ENCODE peak calls at places on chromosomes 6 and 20, in seven cellular contexts. B is fibroblast of lung, A is GM23338, M is neural progenitor cell, X is SK-N-SH, Z is IMR-90, L is PC-3. R is an unnamed sample.

GRCh38 chr6:125307150-125307838 is 5.5 kb upstream of the HDDC2 start:
- DNase-seq in B (peak), A (no peak), M (no peak), X (no peak), Z (peak), L (peak), R (peak)

GRCh38 chr6:163409712-163410111 is 4.8 kb upstream of the QKI start:
- DNase-seq in B (no peak), A (no peak), M (no peak), X (no peak), Z (no peak), L (no peak), R (no peak)

GRCh38 chr6:45002390-45002789 is 325.7 kb upstream of the RUNX2 start:
- DNase-seq in B (no peak), A (no peak), M (no peak), X (no peak), Z (peak), L (no peak), R (no peak)

GRCh38 chr20:48944663-48945297 is 23.3 kb downstream of the ARFGEF2 start:
- DNase-seq in B (no peak), A (no peak), M (no peak), X (no peak), Z (no peak), L (no peak), R (no peak)

GRCh38 chr20:63739129-63740069 is at the start of gene SLC2A4RG:
- DNase-seq in B (peak), A (peak), M (peak), X (peak), Z (peak), L (peak), R (peak)

GRCh38 chr6:135905604-135906300 is 54.3 kb downstream of the PDE7B start:
- DNase-seq in B (peak), A (no peak), M (peak), X (no peak), Z (no peak), L (no peak), R (no peak)

GRCh38 chr6:34289137-34289536 is 40.3 kb upstream of the SMIM29 start:
- DNase-seq in B (no peak), A (no peak), M (no peak), X (no peak), Z (no peak), L (no peak), R (no peak)

GRCh38 chr6:169868458-169868857 is 117.0 kb downstream of the ERMARD start:
- DNase-seq in B (no peak), A (no peak), M (no peak), X (no peak), Z (no peak), L (no peak), R (no peak)

GRCh38 chr6:18262812-18263560 is 1.3 kb downstream of the DEK start:
- DNase-seq in B (no peak), A (no peak), M (peak), X (no peak), Z (peak), L (peak), R (peak)

GRCh38 chr6:55496201-55496600 is 82.8 kb downstream of the HMGCLL1 start:
- DNase-seq in B (no peak), A (no peak), M (no peak), X (no peak), Z (no peak), L (no peak), R (peak)

GRCh38 chr6:62039602-62040001 is 246.4 kb downstream of the KHDRBS2 start:
- DNase-seq in B (no peak), A (no peak), M (no peak), X (no peak), Z (no peak), L (no peak), R (no peak)

GRCh38 chr6:6712258-6712978 is 123.9 kb downstream of the LY86 start:
- DNase-seq in B (peak), A (no peak), M (no peak), X (no peak), Z (peak), L (peak), R (peak)

GRCh38 chr20:38840053-38840893 is 34.8 kb downstream of the PPP1R16B start:
- DNase-seq in B (no peak), A (no peak), M (no peak), X (no peak), Z (no peak), L (no peak), R (no peak)

GRCh38 chr20:40812415-40813212 is 123.6 kb upstream of the MAFB start:
- DNase-seq in B (no peak), A (no peak), M (no peak), X (no peak), Z (no peak), L (no peak), R (no peak)

GRCh38 chr6:149037026-149037734 is 280.3 kb upstream of the TAB2 start:
- DNase-seq in B (peak), A (peak), M (peak), X (no peak), Z (peak), L (no peak), R (no peak)

GRCh38 chr20:1474325-1474724 is 7.7 kb upstream of the NSFL1C start:
- DNase-seq in B (no peak), A (no peak), M (no peak), X (no peak), Z (no peak), L (no peak), R (no peak)
- TF ChIP-seq CTCF in B (no peak), A (no peak), M (no peak), X (no peak), Z (no peak), L (no peak), R (no peak)

GRCh38 chr6:30219244-30219643 is 6.0 kb upstream of the TRIM26 start:
- DNase-seq in B (peak), A (peak), M (peak), X (peak), Z (peak), L (peak), R (peak)

GRCh38 chr6:30213999-30214982 is 1.1 kb upstream of the TRIM26 start:
- DNase-seq in B (peak), A (peak), M (peak), X (peak), Z (peak), L (peak), R (peak)

GRCh38 chr6:30213654-30213998 is 420 bp upstream of the TRIM26 start:
- DNase-seq in B (no peak), A (no peak), M (no peak), X (no peak), Z (no peak), L (no peak), R (no peak)

GRCh38 chr6:30212865-30213653 is at the start of gene TRIM26:
- DNase-seq in B (peak), A (peak), M (peak), X (peak), Z (peak), L (peak), R (peak)

GRCh38 chr6:30216096-30216495 is 2.9 kb upstream of the TRIM26 start:
- DNase-seq in B (no peak), A (no peak), M (no peak), X (no peak), Z (no peak), L (no peak), R (no peak)
- H3K4me2 ChIP-seq in B (no peak), A (no peak), M (no peak), X (no peak), Z (no peak), L (no peak), R (no peak)

GRCh38 chr6:43924222-43924702 is 154.3 kb downstream of the VEGFA start:
- DNase-seq in B (peak), A (no peak), M (no peak), X (peak), Z (peak), L (no peak), R (peak)

GRCh38 chr6:43930440-43931154 is 160.6 kb downstream of the VEGFA start:
- DNase-seq in B (no peak), A (no peak), M (no peak), X (no peak), Z (no peak), L (no peak), R (no peak)

GRCh38 chr6:43929511-43929910 is 159.5 kb downstream of the VEGFA start:
- DNase-seq in B (no peak), A (no peak), M (no peak), X (no peak), Z (no peak), L (no peak), R (no peak)

GRCh38 chr6:43926644-43927524 is 156.9 kb downstream of the VEGFA start:
- DNase-seq in B (peak), A (peak), M (peak), X (peak), Z (peak), L (peak), R (peak)

GRCh38 chr6:43927525-43928210 is 157.7 kb downstream of the VEGFA start:
- DNase-seq in B (no peak), A (no peak), M (no peak), X (no peak), Z (no peak), L (peak), R (peak)
- TF ChIP-seq CTCF in B (no peak), A (no peak), M (no peak), X (no peak), Z (peak), L (peak), R (no peak)

GRCh38 chr6:118799826-118800225 is 94.1 kb upstream of the ASF1A start:
- DNase-seq in B (no peak), A (no peak), M (no peak), X (no peak), Z (no peak), L (no peak), R (no peak)
- H3K4me2 ChIP-seq in B (no peak), A (no peak), M (no peak), X (no peak), Z (no peak), L (peak), R (no peak)

GRCh38 chr20:35619196-35620095 is 3.8 kb downstream of the SPAG4 start:
- DNase-seq in B (peak), A (peak), M (peak), X (peak), Z (peak), L (peak), R (peak)

GRCh38 chr20:35618372-35619131 is 2.9 kb downstream of the SPAG4 start:
- DNase-seq in B (peak), A (peak), M (peak), X (peak), Z (peak), L (peak), R (peak)

GRCh38 chr20:35620818-35621559 is 5.4 kb downstream of the SPAG4 start:
- DNase-seq in B (no peak), A (no peak), M (no peak), X (no peak), Z (no peak), L (no peak), R (no peak)

GRCh38 chr20:35618032-35618371 is 2.4 kb downstream of the SPAG4 start:
- DNase-seq in B (no peak), A (no peak), M (no peak), X (no peak), Z (no peak), L (no peak), R (no peak)

GRCh38 chr20:35621560-35621946 is 5.9 kb downstream of the SPAG4 start:
- DNase-seq in B (no peak), A (peak), M (no peak), X (no peak), Z (no peak), L (no peak), R (no peak)
- TF ChIP-seq CTCF in B (no peak), A (peak), M (peak), X (peak), Z (no peak), L (peak), R (peak)

DNA sequence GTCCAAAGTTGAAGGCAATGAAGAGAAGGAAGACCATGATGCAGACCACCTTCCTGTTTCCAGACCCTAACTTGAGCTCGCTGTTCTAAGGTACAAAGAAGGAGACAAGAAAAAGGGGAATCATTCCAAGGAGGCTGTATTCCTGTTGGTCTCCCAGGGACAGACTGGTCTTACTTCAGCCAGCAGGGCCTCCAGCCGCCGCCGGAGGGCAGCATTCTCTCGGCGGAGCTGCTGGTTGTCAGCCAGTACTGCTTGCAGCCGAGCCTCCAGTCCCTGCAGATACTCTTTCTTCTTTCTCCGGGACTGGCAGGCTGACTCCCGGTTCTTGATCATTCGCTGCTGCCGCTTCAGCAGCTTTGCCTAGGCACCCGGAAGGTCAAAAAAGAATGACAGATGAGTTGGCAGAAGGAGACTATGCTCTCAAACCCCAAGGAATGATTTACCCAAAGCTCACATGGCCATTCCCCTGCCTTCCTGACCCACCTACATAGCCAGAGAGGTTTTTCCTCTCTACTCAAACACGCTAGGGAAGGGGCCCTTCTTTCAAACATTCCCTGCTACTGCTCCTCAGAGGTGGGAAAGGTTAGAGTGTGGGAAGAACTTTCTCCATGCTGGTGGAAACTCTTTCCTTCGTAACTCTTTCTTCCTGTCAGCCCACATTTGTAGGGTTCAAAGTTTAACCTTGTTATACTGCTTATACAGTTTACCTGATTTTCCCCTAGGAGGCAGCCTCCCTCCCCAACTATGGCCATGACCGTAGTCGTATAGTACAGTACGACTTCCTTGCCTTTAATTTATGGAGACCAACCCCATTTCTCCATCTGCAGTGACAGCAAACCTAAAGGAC is 9.0 kb downstream of the ATF6B start:
- DNase-seq in B (peak), A (peak), M (peak), X (peak), Z (peak), L (peak), R (peak)
- H3K4me2 ChIP-seq in B (no peak), A (no peak), M (no peak), X (no peak), Z (peak), L (peak), R (no peak)

DNA sequence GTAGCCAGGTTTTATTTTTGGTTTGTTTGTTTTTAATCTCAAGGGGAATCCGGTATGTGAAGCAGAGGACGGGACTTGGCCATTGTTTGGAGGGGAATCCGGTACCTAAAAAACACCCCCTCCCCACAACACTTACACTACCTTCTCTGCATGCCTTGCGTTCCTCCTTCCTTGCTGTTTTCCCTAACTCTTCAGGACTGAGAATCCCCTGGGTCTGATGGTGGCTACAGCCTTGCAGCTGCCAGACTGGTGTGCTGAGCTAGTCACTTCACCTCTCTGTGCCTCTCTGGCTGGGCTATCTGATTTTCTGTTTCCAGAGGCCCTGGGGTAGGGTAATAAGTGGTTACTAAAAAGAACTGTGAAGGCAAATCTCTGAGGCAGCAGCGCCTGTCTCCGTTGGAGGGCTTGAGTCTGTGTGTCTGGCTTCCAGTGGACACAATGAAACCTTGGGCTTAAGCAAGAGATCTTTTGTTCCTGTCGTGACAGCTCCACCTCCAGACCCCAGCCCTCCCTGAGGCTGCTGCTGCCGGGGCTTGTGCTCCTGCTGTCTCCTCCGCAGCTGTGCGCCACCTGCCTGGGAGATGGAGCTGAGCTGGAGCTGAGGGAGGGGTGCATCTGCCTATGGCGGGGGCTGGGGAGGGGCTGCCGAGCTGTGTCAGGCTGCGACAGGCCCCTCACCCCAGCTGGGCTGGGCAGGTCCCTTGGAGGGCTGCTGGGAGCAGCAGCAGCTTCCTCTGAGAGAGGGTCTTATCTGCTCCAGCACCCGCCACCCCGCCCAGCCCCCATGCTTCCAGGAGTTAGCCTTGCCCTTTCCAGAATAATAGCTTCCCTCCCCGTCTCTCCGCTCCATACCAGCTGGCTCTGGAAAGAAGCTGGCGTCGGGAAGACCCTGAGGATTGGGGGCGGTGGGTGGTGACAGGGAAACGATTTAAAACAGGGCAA is 65.8 kb upstream of the CCDC167 start:
- DNase-seq in B (peak), A (peak), M (peak), X (peak), Z (no peak), L (no peak), R (no peak)
- TF ChIP-seq CTCF in B (no peak), A (no peak), M (peak), X (no peak), Z (no peak), L (no peak), R (no peak)

GRCh38 chr20:25246182-25246943 is 1.5 kb upstream of the PYGB start:
- DNase-seq in B (no peak), A (no peak), M (no peak), X (peak), Z (no peak), L (no peak), R (no peak)
- H3K4me2 ChIP-seq in B (no peak), A (peak), M (peak), X (peak), Z (no peak), L (peak), R (peak)

DNA sequence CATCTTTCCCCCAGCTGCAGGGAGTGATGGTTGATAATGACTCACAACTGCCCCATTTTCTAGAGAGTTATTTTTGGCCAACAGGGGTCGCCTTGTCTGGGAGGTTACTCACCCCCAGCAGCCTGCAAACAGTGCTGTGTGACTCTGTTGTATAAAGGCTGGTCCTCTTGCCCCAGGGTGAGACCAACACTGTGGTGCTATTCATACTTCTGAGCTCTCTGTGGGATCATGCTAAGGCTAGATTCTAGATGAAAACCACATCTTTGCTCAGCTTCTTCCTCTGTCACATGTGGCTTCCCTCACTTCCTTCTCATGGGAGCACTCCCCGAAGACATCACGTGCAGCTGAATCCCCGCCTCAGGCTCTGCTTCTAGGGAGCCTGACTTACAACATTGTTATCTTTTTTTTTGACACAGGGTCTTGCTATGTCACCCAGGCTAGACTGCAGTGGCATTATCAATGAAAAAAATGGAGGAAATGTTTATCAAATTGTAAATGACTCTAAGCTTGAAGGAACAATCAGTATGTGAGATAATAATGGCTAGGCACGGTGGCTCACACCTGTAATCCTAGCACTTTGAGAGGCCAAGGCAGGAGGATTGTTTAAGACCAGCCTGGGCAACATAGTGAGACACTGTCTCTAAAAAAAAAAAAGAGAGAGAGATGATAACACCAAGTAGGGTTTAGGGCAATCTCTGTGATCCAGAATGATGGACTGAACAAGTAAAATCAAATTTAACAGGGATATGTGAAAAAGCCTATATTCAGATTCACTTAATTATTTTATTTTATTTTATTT is 55.7 kb upstream of the SLC23A2 start:
- DNase-seq in B (peak), A (peak), M (no peak), X (no peak), Z (peak), L (peak), R (peak)
- TF ChIP-seq CTCF in B (peak), A (peak), M (peak), X (peak), Z (peak), L (peak), R (peak)

GRCh38 chr6:75280131-75280855 is 4.3 kb downstream of the TMEM30A start:
- DNase-seq in B (peak), A (no peak), M (no peak), X (no peak), Z (peak), L (no peak), R (no peak)
- H3K4me2 ChIP-seq in B (peak), A (peak), M (peak), X (peak), Z (peak), L (peak), R (peak)